ENCODE peak calls at places on chromosome 22, in nine cellular contexts. E is uterus, M is tibial nerve, V is Peyer's patch, W is body of pancreas, G is vagina, K is transverse colon, T is adrenal gland, Z is sigmoid colon. U is an unnamed sample.

GRCh38 chr22:50193621-50194020 is 7.2 kb upstream of the SELENOO start:
- DNase-seq in E (no peak), M (no peak), V (no peak), W (no peak), G (no peak), K (no peak), T (no peak), Z (no peak), U (no peak)

GRCh38 chr22:29873943-29874342 is 9.0 kb upstream of the MTMR3 start:
- DNase-seq in E (no peak), M (no peak), V (no peak), W (no peak), G (no peak), K (no peak), T (no peak), Z (no peak), U (no peak)

GRCh38 chr22:50082961-50083461 is 2.2 kb downstream of the MLC1 start:
- DNase-seq in E (no peak), M (no peak), V (peak; percentile 67), W (no peak), G (no peak), K (peak; percentile 24), T (no peak), Z (no peak), U (no peak)

GRCh38 chr22:25853902-25854301 is 111.9 kb downstream of the MYO18B start:
- DNase-seq in E (no peak), M (no peak), V (no peak), W (no peak), G (no peak), K (no peak), T (no peak), Z (no peak), U (no peak)

GRCh38 chr22:19610518-19611253 is 86.5 kb upstream of the CLDN5 start:
- DNase-seq in E (no peak), M (no peak), V (no peak), W (no peak), G (no peak), K (no peak), T (no peak), Z (no peak), U (no peak)

GRCh38 chr22:33867118-33867863 is 53.0 kb downstream of the LARGE1 start:
- DNase-seq in E (peak; percentile 60), M (no peak), V (peak; percentile 67), W (no peak), G (no peak), K (peak; percentile 67), T (no peak), Z (no peak), U (no peak)

GRCh38 chr22:49966716-49967332 is 6.3 kb downstream of the PIM3 start:
- DNase-seq in E (peak; percentile 60), M (peak; percentile 51), V (peak; percentile 56), W (peak; percentile 54), G (peak; percentile 90), K (peak; percentile 51), T (peak; percentile 76), Z (peak; percentile 83), U (no peak)

GRCh38 chr22:29129644-29130201 is 56.9 kb downstream of the KREMEN1 start:
- DNase-seq in E (no peak), M (no peak), V (no peak), W (no peak), G (peak; percentile 75), K (no peak), T (no peak), Z (peak; percentile 33), U (no peak)

GRCh38 chr22:49789289-49790141 is 38.2 kb downstream of the BRD1 start:
- DNase-seq in E (no peak), M (peak; percentile 42), V (no peak), W (no peak), G (no peak), K (peak; percentile 31), T (peak; percentile 73), Z (no peak), U (no peak)

GRCh38 chr22:48711031-48711431 is 1116.6 kb downstream of the BRD1 start:
- DNase-seq in E (no peak), M (no peak), V (peak; percentile 32), W (no peak), G (no peak), K (no peak), T (no peak), Z (peak; percentile 19), U (no peak)

GRCh38 chr22:37022483-37023337 is 3.2 kb downstream of the MPST start:
- DNase-seq in E (no peak), M (no peak), V (peak; percentile 58), W (no peak), G (no peak), K (no peak), T (no peak), Z (no peak), U (no peak)

DNA sequence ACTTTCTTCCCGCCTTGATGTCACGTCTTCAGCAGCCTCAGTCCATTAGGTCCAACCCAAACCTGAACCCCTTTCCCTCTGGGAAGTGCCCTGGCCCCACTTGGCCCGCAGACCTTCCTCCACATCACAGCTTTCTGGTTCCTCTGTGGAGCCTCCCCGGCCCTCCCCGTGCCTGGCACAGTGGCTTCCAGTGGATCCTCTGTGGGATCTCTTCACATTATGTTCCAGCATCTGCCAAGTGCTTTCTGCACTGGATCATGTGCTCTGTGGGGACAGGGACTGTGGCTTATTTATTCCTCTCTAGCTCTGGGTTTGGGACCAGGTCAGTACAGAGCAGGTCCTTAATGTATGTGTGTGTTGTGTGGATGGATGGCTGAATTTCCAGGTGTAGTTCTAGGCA is 30.9 kb downstream of the POLR3H start:
- DNase-seq in E (no peak), M (no peak), V (no peak), W (no peak), G (no peak), K (no peak), T (no peak), Z (no peak), U (no peak)
- H3K4me1 ChIP-seq in E (peaks cover 14% of the 10 kb centered on the region), M (peaks cover 41% of the 10 kb centered on the region), V (no peaks in the 10 kb centered on the region), W (peaks cover 24% of the 10 kb centered on the region), G (peaks cover 30% of the 10 kb centered on the region), K (peaks cover 4% of the 10 kb centered on the region), T (peaks cover 30% of the 10 kb centered on the region), Z (peaks cover 35% of the 10 kb centered on the region), U (peaks cover 4% of the 10 kb centered on the region)

DNA sequence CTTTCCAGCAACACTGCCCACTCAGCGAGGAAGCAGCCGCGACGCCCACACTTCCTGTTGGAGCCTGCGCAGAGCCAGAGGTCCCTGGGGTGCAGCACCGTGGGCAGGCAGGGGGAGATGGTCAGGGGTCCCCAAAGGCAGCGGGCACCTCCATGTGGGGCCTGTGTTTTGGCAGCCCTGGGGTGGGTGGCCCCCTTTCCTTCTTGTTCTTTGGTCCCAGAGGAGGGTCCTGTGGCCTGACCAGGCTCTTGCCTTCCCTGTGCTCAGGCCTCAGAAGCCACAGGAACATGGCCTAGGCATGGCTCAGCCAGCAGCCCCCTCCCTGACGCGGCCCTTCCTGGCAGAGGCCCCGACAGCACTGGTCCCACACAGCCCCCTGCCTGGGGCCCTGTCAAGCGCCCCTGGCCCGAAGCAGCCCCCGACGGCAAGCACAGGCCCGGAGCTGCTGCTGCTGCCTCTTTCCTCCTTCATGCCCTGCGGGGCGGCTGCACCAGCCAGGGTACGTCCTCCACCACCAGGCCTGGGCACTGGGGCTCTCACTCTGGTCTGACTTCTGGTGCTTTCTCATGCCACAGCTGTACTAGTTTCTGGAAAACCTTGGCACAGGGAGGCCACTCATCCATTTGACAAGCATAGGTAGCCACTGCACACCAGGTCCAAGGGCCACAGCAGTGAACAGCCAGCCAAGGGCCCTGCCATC is 47.1 kb downstream of the PISD start:
- DNase-seq in E (no peak), M (no peak), V (peak; percentile 46), W (no peak), G (no peak), K (no peak), T (no peak), Z (peak; percentile 50), U (no peak)
- TF ChIP-seq POLR2A in E (no peak), M (no peak), V (no peak), W (no peak), G (no peak), K (no peak), T (no peak), Z (no peak), U (no peak)

DNA sequence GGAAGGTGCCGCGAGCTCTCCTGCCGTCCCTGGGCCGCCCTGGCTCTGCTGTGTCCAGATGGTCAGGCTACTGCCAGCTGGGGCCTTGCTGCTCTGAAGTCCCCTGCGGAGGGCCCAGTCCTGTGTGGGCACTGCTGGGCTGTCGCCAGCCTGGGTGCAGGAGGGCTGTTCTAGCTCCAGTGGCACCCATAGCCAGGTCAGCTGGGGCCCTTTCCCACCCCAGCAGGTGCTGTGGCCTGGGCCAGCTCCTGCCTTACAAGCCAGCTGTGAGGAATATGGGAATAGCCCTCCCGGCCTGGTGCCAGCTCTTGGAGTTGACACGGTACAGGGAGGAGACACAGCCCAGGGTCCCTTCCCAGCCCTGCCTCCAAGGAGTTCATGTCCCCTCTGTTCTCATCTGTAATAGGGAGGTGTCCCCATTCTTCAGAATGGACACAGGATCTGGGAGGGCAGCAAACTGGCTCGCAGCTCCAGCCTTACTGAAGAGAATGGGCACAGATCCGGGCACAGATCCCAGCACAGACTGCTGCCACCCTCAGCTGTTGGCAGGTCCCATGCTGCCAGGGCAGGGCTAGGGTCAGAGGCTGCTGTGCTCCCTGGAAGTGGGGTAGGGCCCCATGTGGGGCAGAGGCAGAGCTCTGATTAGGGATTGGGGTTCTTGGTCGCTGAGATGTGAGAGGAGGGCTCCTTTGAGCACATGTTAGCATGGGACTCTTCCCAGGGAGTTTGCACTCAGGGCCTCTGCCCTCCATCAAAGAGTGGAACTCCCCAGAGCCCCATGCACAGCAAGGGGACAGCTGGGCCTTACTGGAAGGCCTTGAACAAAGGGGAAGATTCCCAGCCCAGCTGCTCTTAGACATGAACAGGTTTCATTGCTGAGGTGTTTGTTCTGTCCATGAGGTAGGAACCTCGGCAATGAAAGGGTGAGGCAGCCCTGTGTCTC is 3.7 kb downstream of the DERL3 start:
- DNase-seq in E (peak; percentile 12), M (no peak), V (peak; percentile 48), W (peak; percentile 80), G (no peak), K (peak; percentile 8), T (no peak), Z (peak; percentile 65), U (no peak)
- H3K4me1 ChIP-seq in E (peaks cover 15% of the 10 kb centered on the region), M (peaks cover 73% of the 10 kb centered on the region), V (no peaks in the 10 kb centered on the region), W (peaks cover 57% of the 10 kb centered on the region), G (peaks cover 23% of the 10 kb centered on the region), K (peaks cover 15% of the 10 kb centered on the region), T (peaks cover 19% of the 10 kb centered on the region), Z (peaks cover 22% of the 10 kb centered on the region), U (peaks cover 10% of the 10 kb centered on the region)

GRCh38 chr22:31092161-31092560 is 11.0 kb downstream of the SMTN start:
- DNase-seq in E (no peak), M (no peak), V (no peak), W (no peak), G (no peak), K (no peak), T (no peak), Z (no peak), U (no peak)

GRCh38 chr22:31095637-31096249 is 11.6 kb downstream of the SELENOM start:
- DNase-seq in E (no peak), M (no peak), V (no peak), W (no peak), G (no peak), K (no peak), T (no peak), Z (no peak), U (no peak)

GRCh38 chr22:31094741-31095140 is 12.6 kb downstream of the SELENOM start:
- DNase-seq in E (no peak), M (no peak), V (no peak), W (no peak), G (no peak), K (no peak), T (no peak), Z (no peak), U (no peak)

GRCh38 chr22:31093090-31093850 is 12.2 kb downstream of the SMTN start:
- DNase-seq in E (peak; percentile 75), M (no peak), V (no peak), W (peak; percentile 59), G (peak; percentile 79), K (peak; percentile 59), T (no peak), Z (peak; percentile 94), U (no peak)

GRCh38 chr22:31093956-31094622 is 13.0 kb downstream of the SMTN start:
- DNase-seq in E (peak; percentile 48), M (no peak), V (peak; percentile 46), W (peak; percentile 69), G (no peak), K (peak; percentile 13), T (no peak), Z (peak; percentile 84), U (no peak)
- TF ChIP-seq POLR2A in E (no peak), M (no peak), V (no peak), W (no peak), G (no peak), K (no peak), T (no peak), Z (no peak), U (no peak)